ENCODE peak calls at places on chromosomes 6 and 20, in eight cellular contexts. W is tibial artery, R is hepatocyte, V is lower lobe of right lung, M is ovary, Z is adrenal gland, B is spleen, K is uterus. X is an unnamed sample.

GRCh38 chr20:1664911-1665310 is 7.3 kb upstream of the SIRPG start:
- DNase-seq in W (no peak), R (no peak), V (no peak), M (no peak), Z (no peak), B (peak; percentile 84), K (no peak), X (no peak)

GRCh38 chr6:6176829-6177228 is 143.6 kb downstream of the F13A1 start:
- DNase-seq in W (no peak), R (no peak), V (no peak), M (no peak), Z (no peak), B (no peak), K (no peak), X (no peak)

GRCh38 chr20:11329271-11329670 is 588.4 kb upstream of the BTBD3 start:
- DNase-seq in W (no peak), R (no peak), V (no peak), M (no peak), Z (no peak), B (no peak), K (no peak), X (no peak)

GRCh38 chr6:160137130-160137988 is 15.7 kb downstream of the SLC22A1 start:
- DNase-seq in W (no peak), R (no peak), V (no peak), M (no peak), Z (no peak), B (no peak), K (no peak), X (no peak)

GRCh38 chr6:139364302-139364981 is 10.0 kb downstream of the CITED2 start:
- DNase-seq in W (no peak), R (peak; percentile 59), V (no peak), M (no peak), Z (no peak), B (no peak), K (no peak), X (peak; percentile 67)

GRCh38 chr6:118562959-118563358 is 14.9 kb downstream of the PLN start:
- DNase-seq in W (no peak), R (no peak), V (no peak), M (no peak), Z (no peak), B (no peak), K (no peak), X (no peak)

GRCh38 chr20:62768815-62769287 is 27.4 kb upstream of the MRGBP start:
- DNase-seq in W (no peak), R (peak; percentile 77), V (peak; percentile 46), M (no peak), Z (peak; percentile 77), B (peak; percentile 65), K (no peak), X (peak; percentile 33)

GRCh38 chr6:131948221-131948661 is 2.9 kb downstream of the CCN2 start:
- DNase-seq in W (no peak), R (no peak), V (no peak), M (no peak), Z (no peak), B (no peak), K (no peak), X (peak; percentile 59)

GRCh38 chr6:106136172-106136571 is 50.0 kb downstream of the PRDM1 start:
- DNase-seq in W (no peak), R (no peak), V (no peak), M (no peak), Z (no peak), B (no peak), K (no peak), X (no peak)

GRCh38 chr6:106134906-106135634 is 48.9 kb downstream of the PRDM1 start:
- DNase-seq in W (no peak), R (peak; percentile 59), V (no peak), M (no peak), Z (peak; percentile 93), B (no peak), K (no peak), X (no peak)

GRCh38 chr6:106141441-106142237 is 55.5 kb downstream of the PRDM1 start:
- DNase-seq in W (no peak), R (no peak), V (no peak), M (no peak), Z (no peak), B (no peak), K (no peak), X (no peak)

GRCh38 chr6:106136845-106137244 is 50.7 kb downstream of the PRDM1 start:
- DNase-seq in W (no peak), R (no peak), V (no peak), M (no peak), Z (no peak), B (no peak), K (no peak), X (no peak)

DNA sequence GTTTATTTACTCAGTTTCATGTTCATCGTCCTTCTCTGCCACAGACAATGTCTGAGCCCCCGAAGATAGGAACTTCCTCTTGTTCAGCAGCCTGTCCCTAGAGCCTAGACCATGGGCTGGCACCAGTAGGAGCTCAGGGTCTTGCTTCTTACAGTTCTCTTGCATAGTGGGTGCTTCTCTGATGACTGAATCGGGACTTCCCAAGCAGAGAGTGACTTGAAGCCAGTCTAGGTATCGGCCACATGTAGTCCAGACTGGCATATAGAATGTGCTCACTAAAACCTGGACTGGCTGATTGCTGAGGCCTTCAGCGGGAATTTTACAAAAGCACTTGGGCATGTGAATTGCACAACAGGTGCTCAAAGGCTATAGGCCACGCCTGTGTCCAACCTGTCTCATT is 52.0 kb downstream of the PRDM1 start:
- DNase-seq in W (no peak), R (no peak), V (no peak), M (no peak), Z (no peak), B (no peak), K (no peak), X (no peak)
- TF ChIP-seq CTCF in W (no peak), R (no peak), V (no peak), M (no peak), Z (no peak), B (no peak), K (no peak), X (no peak)

DNA sequence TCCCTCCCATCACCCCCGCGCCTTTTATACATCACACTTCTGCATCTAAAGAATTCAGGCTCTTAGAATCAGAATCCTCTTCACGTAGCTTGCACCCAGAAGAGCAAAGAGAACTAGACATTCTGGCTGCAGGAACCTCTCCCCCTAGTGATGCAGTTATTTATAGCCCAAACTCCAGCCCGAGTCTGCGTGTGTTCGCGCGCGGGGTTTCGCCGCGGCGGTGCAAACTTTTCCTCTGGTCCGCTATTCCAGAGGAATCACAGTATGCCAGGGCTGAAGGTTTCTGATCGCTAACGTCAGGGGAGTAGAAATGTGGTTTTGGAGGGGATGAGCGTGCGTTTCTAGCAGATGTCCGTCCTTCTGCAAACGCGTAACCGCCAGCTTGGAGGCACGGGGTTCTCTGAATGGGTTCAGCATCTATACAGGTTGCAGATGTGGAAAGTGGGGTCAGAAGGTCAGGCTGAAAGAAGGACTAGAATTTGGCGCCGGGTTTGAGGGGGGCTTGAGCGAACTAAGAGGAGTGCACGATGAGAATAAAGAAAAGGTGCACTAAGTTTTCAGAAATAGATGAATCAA is 1.9 kb downstream of the EPHA7 start:
- DNase-seq in W (no peak), R (peak; percentile 48), V (peak; percentile 23), M (peak; percentile 16), Z (no peak), B (no peak), K (no peak), X (peak; percentile 79)
- H3K27me3 ChIP-seq in W (peaks cover 61% of the 10 kb centered on the region), R (peaks cover 35% of the 10 kb centered on the region), V (peaks cover 81% of the 10 kb centered on the region), M (no peaks in the 10 kb centered on the region), Z (peaks cover 79% of the 10 kb centered on the region), B (peaks cover 69% of the 10 kb centered on the region), K (peaks cover 12% of the 10 kb centered on the region), X (no peaks in the 10 kb centered on the region)

GRCh38 chr20:5173763-5174162 is 47.0 kb downstream of the CDS2 start:
- DNase-seq in W (no peak), R (no peak), V (no peak), M (no peak), Z (no peak), B (no peak), K (no peak), X (no peak)

GRCh38 chr20:5180421-5180820 is 53.6 kb downstream of the CDS2 start:
- DNase-seq in W (no peak), R (no peak), V (no peak), M (no peak), Z (no peak), B (no peak), K (no peak), X (no peak)

GRCh38 chr20:5178046-5178445 is 51.2 kb downstream of the CDS2 start:
- DNase-seq in W (no peak), R (no peak), V (no peak), M (no peak), Z (peak; percentile 23), B (no peak), K (no peak), X (no peak)

GRCh38 chr20:5180933-5181332 is 54.1 kb downstream of the CDS2 start:
- DNase-seq in W (no peak), R (no peak), V (no peak), M (no peak), Z (peak; percentile 11), B (no peak), K (no peak), X (no peak)

GRCh38 chr20:5177071-5177470 is 50.3 kb downstream of the CDS2 start:
- DNase-seq in W (no peak), R (no peak), V (no peak), M (no peak), Z (peak; percentile 15), B (no peak), K (no peak), X (no peak)
- TF ChIP-seq CTCF in W (no peak), R (no peak), V (no peak), M (no peak), Z (no peak), B (no peak), K (no peak), X (no peak)

GRCh38 chr20:59297641-59298040 is 2.8 kb upstream of the EDN3 start:
- DNase-seq in W (no peak), R (no peak), V (no peak), M (no peak), Z (no peak), B (no peak), K (no peak), X (no peak)

GRCh38 chr20:59301343-59302007 is 1.1 kb downstream of the EDN3 start:
- DNase-seq in W (no peak), R (no peak), V (no peak), M (no peak), Z (no peak), B (no peak), K (no peak), X (no peak)

GRCh38 chr20:59295531-59295930 is 4.9 kb upstream of the EDN3 start:
- DNase-seq in W (no peak), R (no peak), V (no peak), M (no peak), Z (no peak), B (no peak), K (no peak), X (no peak)

GRCh38 chr20:59300341-59301081 is at the start of gene EDN3:
- DNase-seq in W (no peak), R (peak; percentile 29), V (no peak), M (no peak), Z (no peak), B (no peak), K (no peak), X (no peak)

DNA sequence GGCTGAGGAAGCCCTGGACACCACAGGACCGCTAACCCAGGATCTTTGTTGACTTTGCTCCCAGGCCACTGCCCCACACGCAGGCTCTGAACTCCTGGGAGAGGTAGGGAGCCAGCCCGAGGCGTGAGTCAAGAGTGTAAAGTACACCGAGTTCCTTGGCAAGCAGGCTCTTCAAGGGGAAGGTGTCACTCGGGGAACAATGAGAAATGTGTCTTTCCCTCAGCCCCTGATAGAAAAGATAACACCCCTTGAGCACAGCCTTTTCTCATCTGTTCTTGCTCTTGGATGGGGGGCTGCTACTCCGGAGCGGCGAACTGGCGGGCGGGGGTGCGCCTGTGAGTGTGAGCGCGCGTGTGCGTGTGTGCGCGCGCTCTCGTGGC is 460 bp upstream of the EDN3 start:
- DNase-seq in W (no peak), R (peak; percentile 66), V (no peak), M (no peak), Z (no peak), B (no peak), K (no peak), X (no peak)
- H3K27me3 ChIP-seq in W (peaks cover 47% of the 10 kb centered on the region), R (peaks cover 64% of the 10 kb centered on the region), V (peaks cover 56% of the 10 kb centered on the region), M (no peaks in the 10 kb centered on the region), Z (peaks cover 32% of the 10 kb centered on the region), B (peaks cover 39% of the 10 kb centered on the region), K (no peaks in the 10 kb centered on the region), X (peaks cover 96% of the 10 kb centered on the region)